ENCODE peak calls at places on chromosomes 7 and 10, in four cellular contexts. D is HepG2, X is K562, K is GM12878. A is an unnamed sample.

GRCh38 chr7:151819826-151820225 is 57.1 kb downstream of the PRKAG2 start:
- DNase-seq in D (no peak), X (no peak), K (no peak), A (no peak)

GRCh38 chr10:31051703-31052102 is 20.0 kb upstream of the ZNF438 start:
- DNase-seq in K (no peak), D (no peak), X (no peak), A (no peak)

GRCh38 chr10:79056736-79057391 is 11.9 kb upstream of the ZMIZ1 start:
- DNase-seq in X (no peak), K (no peak), D (no peak), A (peak)

GRCh38 chr7:103065666-103066065 is 8.9 kb downstream of the FBXL13 start:
- DNase-seq in D (peak), X (peak), K (no peak), A (peak)

GRCh38 chr10:8088504-8088903 is 34.0 kb downstream of the GATA3 start:
- DNase-seq in K (no peak), X (no peak), D (no peak), A (no peak)

GRCh38 chr7:28497026-28497425 is 84.7 kb downstream of the CREB5 start:
- DNase-seq in K (no peak), D (no peak), X (no peak), A (no peak)

GRCh38 chr7:28474267-28474618 is 61.9 kb downstream of the CREB5 start:
- DNase-seq in X (no peak), D (no peak), K (no peak), A (no peak)

GRCh38 chr10:7819126-7819470 is 793 bp downstream of the TAF3 start:
- DNase-seq in X (peak), K (no peak), D (peak), A (peak)

GRCh38 chr7:157357129-157358040 is 20.6 kb downstream of the DNAJB6 start:
- DNase-seq in D (no peak), X (no peak), K (peak), A (no peak)

GRCh38 chr7:34066968-34067367 is 161.6 kb downstream of the BMPER start:
- DNase-seq in D (no peak), X (no peak), K (no peak), A (no peak)

GRCh38 chr7:93515144-93515543 is 59.4 kb downstream of the CALCR start:
- DNase-seq in K (no peak), X (no peak), D (no peak), A (no peak)

GRCh38 chr10:6236349-6237188 is 33.8 kb downstream of the PFKFB3 start:
- DNase-seq in K (no peak), D (no peak), X (no peak), A (no peak)

GRCh38 chr10:59595584-59595983 is 114.1 kb downstream of the SLC16A9 start:
- DNase-seq in D (no peak), X (no peak), K (no peak), A (no peak)

GRCh38 chr10:51369903-51370302 is 295.6 kb downstream of the PRKG1 start:
- DNase-seq in X (no peak), D (no peak), K (no peak), A (no peak)

GRCh38 chr10:127612-128432 is 7.4 kb upstream of the ZMYND11 start:
- DNase-seq in X (no peak), K (peak), D (no peak), A (no peak)

GRCh38 chr7:27996141-27996540 is 184.5 kb downstream of the JAZF1 start:
- DNase-seq in D (no peak), X (no peak), K (no peak), A (no peak)

GRCh38 chr10:80908596-80908995 is 370.9 kb downstream of the SH2D4B start:
- DNase-seq in D (no peak), K (no peak), X (no peak), A (no peak)

GRCh38 chr10:103451871-103452713 is at the start of gene CALHM2:
- DNase-seq in K (no peak), D (peak), X (no peak), A (peak)

GRCh38 chr10:99854860-99855259 is 72.4 kb downstream of the ABCC2 start:
- DNase-seq in D (peak), K (no peak), X (no peak), A (no peak)

GRCh38 chr10:63116452-63117072 is 16.6 kb upstream of the NRBF2 start:
- DNase-seq in X (no peak), D (no peak), K (no peak), A (no peak)

GRCh38 chr7:71626206-71626605 is 494.3 kb downstream of the GALNT17 start:
- DNase-seq in K (no peak), D (no peak), X (no peak), A (no peak)

GRCh38 chr7:5284304-5285281 is 1.9 kb downstream of the SLC29A4 start:
- DNase-seq in K (peak), X (peak), D (peak), A (peak)

GRCh38 chr7:74138334-74138867 is 35.8 kb upstream of the EIF4H start:
- DNase-seq in D (no peak), X (no peak), K (no peak), A (peak)

GRCh38 chr10:43211030-43211429 is 55.8 kb downstream of the RASGEF1A start:
- DNase-seq in D (no peak), X (peak), K (no peak), A (no peak)

GRCh38 chr10:43208147-43209063 is 58.5 kb downstream of the RASGEF1A start:
- DNase-seq in K (no peak), D (no peak), X (no peak), A (peak)

GRCh38 chr10:43209651-43210141 is 57.2 kb downstream of the RASGEF1A start:
- DNase-seq in K (no peak), X (no peak), D (no peak), A (peak)

GRCh38 chr10:43210556-43210955 is 56.3 kb downstream of the RASGEF1A start:
- DNase-seq in K (no peak), X (no peak), D (no peak), A (peak)

GRCh38 chr10:43209064-43209455 is 57.8 kb downstream of the RASGEF1A start:
- DNase-seq in X (no peak), K (no peak), D (no peak), A (peak)
- TF ChIP-seq CREM in X (no peak), K (no peak), D (no peak), A (no peak)

DNA sequence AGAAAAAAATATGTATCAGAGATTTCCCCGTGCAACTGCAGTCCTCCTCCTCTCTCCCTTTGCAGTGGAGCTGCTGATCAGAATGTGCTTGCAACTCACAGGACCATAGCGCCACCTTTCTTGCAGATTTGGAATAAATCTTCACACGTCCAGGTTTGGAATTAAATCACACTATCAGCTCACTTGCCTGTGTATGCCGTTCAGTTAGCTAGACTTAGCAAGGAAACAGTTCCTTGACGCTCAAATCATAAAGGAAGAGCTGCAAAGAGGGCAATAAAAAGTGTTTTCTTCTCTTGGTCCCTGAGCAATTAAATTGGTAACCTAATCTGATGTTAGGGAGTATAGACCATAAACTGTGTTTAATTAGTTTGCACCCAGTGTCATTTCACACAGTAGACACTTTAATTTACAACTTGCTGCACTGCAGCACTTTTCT is 77.4 kb downstream of the PON1 start:
- DNase-seq in D (peak), X (peak), K (peak), A (peak)
- TF ChIP-seq CTCF in D (peak), X (peak), K (peak), A (peak)

GRCh38 chr7:14430921-14431320 is 441.5 kb upstream of the ETV1 start:
- DNase-seq in K (no peak), X (no peak), D (no peak), A (no peak)
- TF ChIP-seq SP1 in K (no peak), X (no peak), D (no peak), A (no peak)

DNA sequence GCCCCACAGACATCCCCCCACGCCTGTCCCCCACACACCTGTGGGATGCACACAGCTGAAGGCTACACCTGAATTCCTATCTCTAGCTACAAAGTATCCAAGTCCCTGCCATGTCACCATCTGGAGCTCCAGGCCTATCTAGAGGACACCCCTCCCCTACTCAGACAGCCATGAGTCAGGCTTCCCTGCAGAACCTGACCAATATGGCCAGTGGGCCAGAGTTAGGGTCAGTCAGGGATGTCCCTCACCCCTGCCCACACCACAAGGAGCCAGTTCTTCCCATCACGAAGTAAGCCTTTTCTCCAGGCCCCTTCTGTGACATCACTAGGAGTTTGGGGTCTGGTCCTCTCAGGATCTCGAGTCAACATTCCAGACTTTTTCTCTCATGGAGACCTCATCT is 10.6 kb upstream of the SLC18A3 start:
- DNase-seq in K (no peak), X (no peak), D (no peak), A (no peak)
- TF ChIP-seq CREM in K (no peak), X (no peak), D (no peak), A (no peak)